ENCODE peak calls at places on chromosomes 2 and 18, in four cellular contexts. P, V, N and L are unnamed samples.

GRCh38 chr2:240465268-240465764 is 29.9 kb downstream of the GPC1 start:
- DNase-seq in V (no peak), N (peak; percentile 4), P (no peak), L (no peak)

GRCh38 chr2:8043295-8043694 is 638.6 kb upstream of the ID2 start:
- DNase-seq in N (no peak), V (no peak), P (no peak), L (no peak)

GRCh38 chr2:229920011-229920781 is 1.6 kb downstream of the TRIP12 start:
- DNase-seq in P (peak; percentile 55), V (no peak), N (peak; percentile 19), L (no peak)

GRCh38 chr18:58225101-58225500 is 181.1 kb downstream of the NEDD4L start:
- DNase-seq in V (no peak), N (no peak), P (no peak), L (no peak)

GRCh38 chr2:67455219-67456142 is 58.3 kb downstream of the ETAA1 start:
- DNase-seq in N (no peak), P (no peak), V (no peak), L (no peak)

GRCh38 chr18:13232060-13232917 is 13.7 kb downstream of the LDLRAD4 start:
- DNase-seq in V (no peak), N (no peak), P (no peak), L (no peak)

GRCh38 chr2:167451496-167452289 is 563.4 kb downstream of the XIRP2 start:
- DNase-seq in P (no peak), N (no peak), V (no peak), L (no peak)

GRCh38 chr2:187377335-187377734 is 70.7 kb downstream of the CALCRL start:
- DNase-seq in N (no peak), V (no peak), P (no peak), L (no peak)

GRCh38 chr2:48482774-48483173 is 47.2 kb upstream of the STON1 start:
- DNase-seq in P (no peak), V (no peak), N (no peak), L (no peak)

GRCh38 chr2:172698041-172698863 is 37.4 kb upstream of the RAPGEF4 start:
- DNase-seq in V (peak; percentile 89), P (no peak), N (peak; percentile 59), L (peak; percentile 27)

GRCh38 chr18:3266062-3266608 is 4.2 kb downstream of the MYL12B start:
- DNase-seq in V (no peak), N (no peak), P (no peak), L (no peak)

GRCh38 chr2:20622731-20623130 is 28.2 kb downstream of the HS1BP3 start:
- DNase-seq in V (no peak), N (no peak), P (no peak), L (no peak)

GRCh38 chr2:2667690-2668089 is 336.6 kb upstream of the MYT1L start:
- DNase-seq in P (no peak), V (no peak), N (no peak), L (no peak)

GRCh38 chr2:96241901-96242611 is 23.7 kb downstream of the TMEM127 start:
- DNase-seq in P (peak; percentile 44), V (peak; percentile 89), N (peak; percentile 61), L (peak; percentile 34)

GRCh38 chr2:107591541-107591940 is 235.2 kb upstream of the RGPD4 start:
- DNase-seq in N (no peak), V (no peak), P (no peak), L (no peak)

GRCh38 chr18:63819780-63820179 is 44.6 kb downstream of the SERPINB7 start:
- DNase-seq in N (no peak), P (no peak), V (no peak), L (no peak)

GRCh38 chr2:75846683-75847190 is 136.0 kb upstream of the GCFC2 start:
- DNase-seq in P (no peak), N (no peak), V (no peak), L (no peak)

GRCh38 chr2:16653083-16653375 is 12.6 kb downstream of the CYRIA start:
- DNase-seq in P (no peak), V (no peak), N (no peak), L (no peak)

GRCh38 chr2:197256771-197257170 is 53.8 kb downstream of the ANKRD44 start:
- DNase-seq in V (no peak), P (no peak), N (no peak), L (no peak)

GRCh38 chr2:161782615-161783014 is 158.4 kb downstream of the SLC4A10 start:
- DNase-seq in V (no peak), P (no peak), N (no peak), L (no peak)